ENCODE peak calls at places on chromosome 12, in seven cellular contexts. X is right lobe of liver; K is tibial nerve; M is suprapubic skin; C is CD8-positive, alpha-beta T cell; E is AG04450; A is HepG2. Z is an unnamed sample.
A peak's percentile ranks its signal among the peaks of the same experiment; 100 is the strongest.

GRCh38 chr12:102816816-102817434 is 100.1 kb downstream of the PAH start:
- DNase-seq in X (no peak), E (no peak), K (no peak), M (no peak), A (peak; percentile 24), C (no peak), Z (no peak)

GRCh38 chr12:4109826-4110225 is 163.7 kb upstream of the CCND2 start:
- DNase-seq in X (peak; percentile 13), M (no peak), K (no peak), A (no peak), E (no peak), C (no peak), Z (no peak)

GRCh38 chr12:124741211-124741610 is 122.5 kb downstream of the SCARB1 start:
- DNase-seq in A (no peak), C (no peak), E (no peak), K (no peak), M (no peak), X (no peak), Z (no peak)

GRCh38 chr12:6376965-6377666 is 1.8 kb upstream of the SCNN1A start:
- DNase-seq in C (no peak), M (no peak), E (no peak), X (no peak), A (no peak), K (no peak), Z (no peak)

GRCh38 chr12:53207042-53207441 is at the start of gene ITGB7:
- DNase-seq in M (peak; percentile 61), X (no peak), E (no peak), A (no peak), C (peak; percentile 76), K (no peak), Z (no peak)

GRCh38 chr12:127284021-127284420 is 982.9 kb upstream of the TMEM132C start:
- DNase-seq in K (no peak), A (no peak), M (no peak), C (no peak), X (no peak), E (no peak), Z (no peak)

GRCh38 chr12:71576546-71576945 is 87.1 kb downstream of the ZFC3H1 start:
- DNase-seq in A (no peak), E (no peak), M (no peak), X (no peak), C (no peak), K (no peak), Z (no peak)

GRCh38 chr12:31928246-31929139 is 30.7 kb upstream of the RESF1 start:
- DNase-seq in K (no peak), A (no peak), X (no peak), E (no peak), M (no peak), C (peak; percentile 13), Z (no peak)

GRCh38 chr12:110270125-110270962 is 10.7 kb upstream of the ATP2A2 start:
- DNase-seq in M (no peak), K (no peak), C (no peak), A (peak; percentile 95), X (peak; percentile 57), E (peak; percentile 42), Z (no peak)

GRCh38 chr12:113221997-113222729 is 899 bp downstream of the TPCN1 start:
- DNase-seq in K (no peak), A (no peak), X (no peak), E (no peak), C (no peak), M (peak; percentile 76), Z (no peak)

GRCh38 chr12:85805654-85806053 is 30.6 kb downstream of the RASSF9 start:
- DNase-seq in C (no peak), A (no peak), X (no peak), E (no peak), M (no peak), K (no peak), Z (no peak)

DNA sequence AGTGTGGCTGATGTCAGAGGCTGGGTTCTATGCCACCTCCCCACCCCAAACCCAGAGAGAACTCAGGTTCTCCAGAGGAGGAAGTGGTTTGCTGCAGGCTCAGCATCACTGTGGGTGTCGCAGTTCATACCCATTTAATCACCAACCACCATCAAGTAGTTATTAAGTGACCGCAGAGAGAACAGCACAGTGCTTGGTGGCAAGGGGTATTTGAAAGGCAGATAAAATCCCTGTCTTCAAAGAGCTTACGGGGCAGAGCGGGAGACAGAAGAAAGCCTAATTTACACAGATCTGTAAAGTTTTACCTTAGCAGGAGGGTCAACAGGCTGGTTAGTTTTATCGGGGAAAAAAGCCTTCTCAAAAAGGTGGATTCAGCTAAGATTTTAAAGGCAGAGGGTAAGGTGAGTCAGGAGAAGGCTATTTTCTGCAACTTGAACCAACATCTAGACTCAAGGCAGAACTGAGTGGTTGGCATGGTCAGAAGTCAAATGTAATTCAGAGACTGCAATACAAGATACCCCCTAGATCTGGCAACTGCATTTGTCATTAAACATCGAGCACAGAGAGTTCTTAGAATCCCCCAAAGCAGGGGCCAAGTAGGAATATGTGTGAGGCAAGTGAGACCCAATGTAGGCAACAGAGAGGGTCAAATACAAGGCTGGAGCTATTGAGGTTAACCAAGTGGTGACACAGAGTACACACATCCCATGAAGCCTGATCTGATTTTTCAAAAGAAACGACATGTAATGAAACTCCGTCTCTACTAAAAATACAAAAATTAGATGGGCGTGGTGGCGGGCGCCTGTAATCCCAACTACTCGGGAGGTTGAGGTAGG is 13.2 kb downstream of the PXN start:
- DNase-seq in C (peak; percentile 75), E (no peak), K (no peak), X (no peak), M (no peak), A (no peak), Z (no peak)
- H3K4me3 ChIP-seq in C (peak overlapping the region; percentile 43), E (no peak overlapping the region), K (no peak overlapping the region), X (no peak overlapping the region), M (no peak overlapping the region), A (no peak overlapping the region), Z (no peak overlapping the region)

GRCh38 chr12:54683388-54683787 is 35.2 kb upstream of the DCD start:
- DNase-seq in A (no peak), M (no peak), K (no peak), E (no peak), C (no peak), X (no peak), Z (no peak)

GRCh38 chr12:54678131-54678530 is 30.0 kb upstream of the DCD start:
- DNase-seq in K (no peak), X (no peak), M (no peak), A (no peak), E (no peak), C (no peak), Z (no peak)

GRCh38 chr12:54682674-54683073 is 34.5 kb upstream of the DCD start:
- DNase-seq in A (no peak), E (no peak), C (no peak), X (no peak), K (no peak), M (no peak), Z (no peak)

GRCh38 chr12:54684636-54685630 is 36.8 kb upstream of the DCD start:
- DNase-seq in M (no peak), C (no peak), E (no peak), X (peak; percentile 80), K (no peak), A (no peak), Z (no peak)

GRCh38 chr12:54680374-54680773 is 32.2 kb upstream of the DCD start:
- DNase-seq in X (no peak), K (no peak), C (peak; percentile 11), E (no peak), M (no peak), A (peak; percentile 19), Z (no peak)
- H3K27ac ChIP-seq in X (no peak overlapping the region), K (no peak overlapping the region), C (no peak overlapping the region), E (no peak overlapping the region), M (no peak overlapping the region), A (no peak overlapping the region), Z (no peak overlapping the region)

GRCh38 chr12:48199784-48200198 is 3.3 kb downstream of the OR10AD1 start:
- DNase-seq in K (no peak), M (no peak), E (peak; percentile 43), A (no peak), C (no peak), X (no peak), Z (no peak)

GRCh38 chr12:48198619-48198973 is 4.5 kb downstream of the OR10AD1 start:
- DNase-seq in X (peak; percentile 49), E (no peak), M (peak; percentile 70), C (peak; percentile 32), A (no peak), K (no peak), Z (peak; percentile 64)

GRCh38 chr12:48197967-48198618 is 5.0 kb downstream of the OR10AD1 start:
- DNase-seq in A (no peak), K (peak; percentile 90), M (peak; percentile 98), E (peak; percentile 65), X (peak; percentile 96), C (peak; percentile 88), Z (peak; percentile 99)

GRCh38 chr12:48197549-48197966 is 5.5 kb downstream of the OR10AD1 start:
- DNase-seq in M (no peak), K (peak; percentile 60), E (no peak), X (no peak), C (no peak), A (no peak), Z (no peak)

DNA sequence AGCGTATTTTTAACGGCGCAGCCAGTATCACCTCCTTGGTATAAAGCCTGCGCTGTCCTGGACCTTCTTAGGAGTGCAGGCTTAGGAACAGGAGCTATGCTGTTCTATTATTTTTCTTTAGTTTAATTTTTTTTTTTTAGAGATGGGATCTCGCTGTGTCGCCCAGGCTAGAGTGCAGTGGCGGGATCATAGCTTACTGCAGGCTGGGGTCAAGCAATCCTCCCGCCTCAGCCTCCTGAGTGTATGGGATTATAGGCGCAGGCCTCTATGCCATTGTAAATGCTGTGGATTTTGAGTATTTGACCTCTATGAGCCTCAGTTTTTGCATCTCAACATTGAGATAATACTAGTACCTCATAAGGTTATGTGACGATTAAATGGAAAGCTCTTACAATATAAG is 4.1 kb downstream of the OR10AD1 start:
- DNase-seq in X (no peak), K (no peak), M (no peak), C (no peak), A (no peak), E (no peak), Z (no peak)
- H3K4me3 ChIP-seq in X (peak overlapping the region; percentile 75), K (peak overlapping the region; percentile 88), M (peak overlapping the region; percentile 79), C (peak overlapping the region; percentile 71), A (no peak overlapping the region), E (peak overlapping the region; percentile 75), Z (peak overlapping the region; percentile 71)

GRCh38 chr12:47823422-47824086 is 3.9 kb upstream of the HDAC7 start:
- DNase-seq in K (no peak), E (no peak), X (no peak), A (no peak), M (no peak), C (no peak), Z (no peak)

GRCh38 chr12:47824198-47824597 is 4.5 kb upstream of the HDAC7 start:
- DNase-seq in K (no peak), X (no peak), E (no peak), C (peak; percentile 55), M (no peak), A (no peak), Z (no peak)

GRCh38 chr12:47825239-47825639 is 5.5 kb upstream of the HDAC7 start:
- DNase-seq in A (no peak), X (no peak), C (no peak), E (no peak), K (no peak), M (no peak), Z (peak; percentile 78)

GRCh38 chr12:47822863-47823262 is 3.2 kb upstream of the HDAC7 start:
- DNase-seq in E (no peak), X (no peak), A (no peak), M (no peak), K (no peak), C (no peak), Z (no peak)

DNA sequence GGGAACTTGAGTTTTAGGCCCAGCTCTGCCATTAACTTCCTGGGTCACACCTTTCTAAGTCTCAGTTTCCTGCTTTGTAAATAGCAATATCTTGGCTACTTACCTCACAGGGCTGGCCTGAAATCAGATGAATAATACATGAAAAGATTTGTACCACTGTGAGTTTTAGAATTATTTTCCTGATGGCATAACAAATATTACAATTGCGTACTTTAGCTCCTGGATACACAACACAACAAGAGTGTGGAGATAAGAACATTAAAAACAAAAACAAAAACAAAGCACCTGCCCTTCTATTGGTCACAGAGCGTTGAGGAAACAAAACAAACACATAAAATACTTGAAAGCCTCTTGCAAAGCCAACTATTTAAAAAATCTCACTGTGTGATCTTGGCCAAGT is 4.9 kb upstream of the HDAC7 start:
- DNase-seq in E (no peak), K (no peak), A (no peak), C (no peak), X (no peak), M (no peak), Z (no peak)
- H3K27ac ChIP-seq in E (no peak overlapping the region), K (peak overlapping the region; percentile 96), A (no peak overlapping the region), C (peak overlapping the region; percentile 22), X (no peak overlapping the region), M (peak overlapping the region; percentile 97), Z (peak overlapping the region; percentile 97)